ENCODE peak calls at places on chromosomes 13 and 19, in nine cellular contexts. V is PC-3, G is HCT116, T is IMR-90, P is psoas muscle, B is heart right ventricle, X is Peyer's patch, Z is hepatocyte, U is prostate gland. R is an unnamed sample. For H3K27me3, the result is how much of the 10 kb centered on the place peaks cover.

GRCh38 chr13:73340069-73340468 is 281.3 kb downstream of the KLF5 start:
- DNase-seq in X (no peak), T (no peak), B (no peak), U (no peak), Z (no peak), P (no peak), G (no peak), V (peak), R (no peak)

GRCh38 chr19:53112286-53112685 is 9.1 kb upstream of the ZNF160 start:
- DNase-seq in X (no peak), Z (no peak), G (no peak), P (no peak), V (peak), B (no peak), U (no peak), T (peak), R (no peak)

GRCh38 chr13:32737111-32737571 is 150.9 kb downstream of the PDS5B start:
- DNase-seq in P (no peak), X (no peak), G (no peak), B (no peak), T (no peak), V (no peak), U (peak), Z (no peak), R (no peak)

GRCh38 chr13:75774176-75774575 is 138.0 kb downstream of the LMO7 start:
- DNase-seq in X (no peak), G (no peak), T (peak), Z (no peak), P (no peak), V (no peak), U (no peak), B (no peak), R (no peak)

GRCh38 chr19:31214086-31214485 is 135.2 kb downstream of the TSHZ3 start:
- DNase-seq in X (peak), B (peak), U (peak), P (peak), Z (peak), V (peak), G (no peak), T (peak), R (peak)

GRCh38 chr13:99311137-99311536 is 3.9 kb upstream of the GPR183 start:
- DNase-seq in V (no peak), T (peak), P (no peak), G (no peak), X (no peak), Z (no peak), B (no peak), U (no peak), R (no peak)

GRCh38 chr19:18385675-18386542 is at the start of gene GDF15:
- DNase-seq in B (peak), P (peak), Z (peak), U (peak), G (peak), T (peak), V (peak), X (peak), R (peak)

GRCh38 chr19:36040495-36040894 is 7.8 kb upstream of the CLIP3 start:
- DNase-seq in Z (no peak), P (no peak), B (no peak), V (no peak), T (no peak), X (no peak), G (no peak), U (no peak), R (no peak)

GRCh38 chr19:58229255-58229639 is 533 bp downstream of the ZNF544 start:
- DNase-seq in Z (peak), T (peak), V (peak), P (no peak), U (no peak), B (no peak), G (no peak), X (no peak), R (no peak)

GRCh38 chr19:34578751-34579150 is 97.2 kb downstream of the WTIP start:
- DNase-seq in B (no peak), Z (no peak), X (no peak), T (no peak), U (no peak), V (no peak), P (no peak), G (no peak), R (no peak)

GRCh38 chr19:12133069-12133468 is 7.1 kb downstream of the ZNF20 start:
- DNase-seq in V (no peak), X (no peak), Z (no peak), P (no peak), B (no peak), G (no peak), U (no peak), T (no peak), R (no peak)

GRCh38 chr19:44640518-44640917 is 3.2 kb upstream of the PVR start:
- DNase-seq in U (no peak), Z (no peak), V (peak), G (no peak), P (no peak), T (peak), X (no peak), B (no peak), R (no peak)

GRCh38 chr13:54958781-54959180 is 1930.2 kb downstream of the OLFM4 start:
- DNase-seq in T (no peak), V (no peak), Z (no peak), G (no peak), P (no peak), X (no peak), U (no peak), B (no peak), R (no peak)

GRCh38 chr19:1067341-1068103 is 555 bp downstream of the ARHGAP45 start:
- DNase-seq in X (peak), V (no peak), B (no peak), Z (no peak), G (no peak), P (no peak), T (no peak), U (no peak), R (no peak)

GRCh38 chr13:101242720-101243119 is 173.6 kb downstream of the NALCN start:
- DNase-seq in T (peak), X (no peak), Z (no peak), P (no peak), V (no peak), B (no peak), U (no peak), G (no peak), R (no peak)

GRCh38 chr19:49843265-49843664 is 7.7 kb upstream of the PTOV1 start:
- DNase-seq in U (no peak), P (no peak), V (no peak), Z (no peak), B (no peak), G (no peak), X (no peak), T (no peak), R (no peak)

GRCh38 chr19:35488677-35489076 is 1.6 kb downstream of the KRTDAP start:
- DNase-seq in V (no peak), G (no peak), X (no peak), U (no peak), B (no peak), Z (no peak), T (no peak), P (no peak), R (no peak)

GRCh38 chr13:23754506-23754905 is 134.7 kb downstream of the MIPEP start:
- DNase-seq in P (no peak), G (no peak), B (no peak), V (no peak), U (peak), X (no peak), Z (no peak), T (peak), R (no peak)

GRCh38 chr13:114268344-114269280 is 12.8 kb upstream of the UPF3A start:
- DNase-seq in Z (no peak), P (no peak), G (no peak), X (no peak), V (no peak), U (no peak), T (no peak), B (no peak), R (no peak)

GRCh38 chr19:34363094-34363493 is 1.9 kb upstream of the GPI start:
- DNase-seq in Z (no peak), U (no peak), T (no peak), X (no peak), G (no peak), B (no peak), V (no peak), P (no peak), R (no peak)

GRCh38 chr13:44311011-44311481 is 62.6 kb upstream of the SERP2 start:
- DNase-seq in Z (no peak), U (peak), G (no peak), B (no peak), X (no peak), P (no peak), V (peak), T (peak), R (peak)

GRCh38 chr19:47036233-47036651 is 12.2 kb downstream of the TMEM160 start:
- DNase-seq in B (no peak), V (peak), Z (peak), G (no peak), T (no peak), U (no peak), X (peak), P (no peak), R (no peak)

GRCh38 chr19:45496349-45496953 is 396 bp downstream of the RTN2 start:
- DNase-seq in G (no peak), X (peak), U (no peak), T (no peak), V (peak), P (peak), B (peak), Z (peak), R (no peak)

GRCh38 chr13:41401371-41401770 is 56.0 kb upstream of the RGCC start:
- DNase-seq in G (no peak), T (no peak), U (no peak), X (no peak), P (no peak), V (peak), Z (no peak), B (no peak), R (no peak)

GRCh38 chr13:109918179-109918651 is 131.8 kb upstream of the IRS2 start:
- DNase-seq in U (no peak), P (peak), T (peak), Z (peak), V (no peak), B (no peak), G (no peak), X (no peak), R (no peak)

GRCh38 chr19:16978156-16978555 is 48.5 kb downstream of the CPAMD8 start:
- DNase-seq in Z (no peak), G (no peak), T (no peak), X (peak), P (no peak), U (no peak), V (no peak), B (no peak), R (no peak)

GRCh38 chr13:86974251-86974994 is 696.7 kb upstream of the SLITRK5 start:
- DNase-seq in Z (no peak), T (no peak), G (no peak), V (no peak), X (peak), U (no peak), P (no peak), B (no peak), R (no peak)

GRCh38 chr19:16446108-16447014 is 25.4 kb downstream of the EPS15L1 start:
- DNase-seq in Z (no peak), T (peak), U (no peak), X (peak), G (no peak), V (no peak), P (no peak), B (no peak), R (no peak)

GRCh38 chr19:4969292-4969771 is 419 bp downstream of the KDM4B start:
- DNase-seq in B (no peak), P (no peak), U (no peak), V (no peak), G (no peak), X (no peak), T (no peak), Z (no peak), R (no peak)

GRCh38 chr13:99215466-99215865 is 14.8 kb downstream of the UBAC2 start:
- DNase-seq in X (peak), G (no peak), P (no peak), U (no peak), Z (no peak), V (no peak), T (no peak), B (no peak), R (no peak)

GRCh38 chr13:111516712-111517640 is 196.5 kb downstream of the TEX29 start:
- DNase-seq in U (no peak), P (no peak), Z (no peak), G (no peak), B (no peak), X (peak), T (no peak), V (no peak), R (no peak)

GRCh38 chr19:2552859-2553258 is 76.9 kb downstream of the GADD45B start:
- DNase-seq in Z (no peak), V (peak), U (no peak), B (no peak), T (no peak), X (peak), P (no peak), G (no peak), R (no peak)

GRCh38 chr19:1252221-1252817 is 3.9 kb downstream of the MIDN start:
- DNase-seq in P (peak), V (peak), X (peak), U (peak), G (no peak), T (peak), B (peak), Z (peak), R (peak)

GRCh38 chr13:50678464-50679162 is 164.9 kb downstream of the DLEU7 start:
- DNase-seq in G (peak), Z (no peak), B (no peak), P (no peak), U (no peak), V (peak), T (peak), X (no peak), R (no peak)

GRCh38 chr19:6533746-6534418 is 3.1 kb downstream of the TNFSF9 start:
- DNase-seq in B (no peak), Z (no peak), V (no peak), U (no peak), X (no peak), T (no peak), G (no peak), P (no peak), R (no peak)

GRCh38 chr19:6533000-6533328 is 2.1 kb downstream of the TNFSF9 start:
- DNase-seq in P (no peak), Z (no peak), B (no peak), G (no peak), T (no peak), U (no peak), X (no peak), V (no peak), R (no peak)

GRCh38 chr19:6531163-6531955 is 533 bp downstream of the TNFSF9 start:
- DNase-seq in B (no peak), U (no peak), V (no peak), G (no peak), T (no peak), P (no peak), Z (no peak), X (no peak), R (no peak)

GRCh38 chr19:6531956-6532243 is 1.1 kb downstream of the TNFSF9 start:
- DNase-seq in B (no peak), T (no peak), P (no peak), U (no peak), G (no peak), Z (no peak), X (no peak), V (no peak), R (no peak)

DNA sequence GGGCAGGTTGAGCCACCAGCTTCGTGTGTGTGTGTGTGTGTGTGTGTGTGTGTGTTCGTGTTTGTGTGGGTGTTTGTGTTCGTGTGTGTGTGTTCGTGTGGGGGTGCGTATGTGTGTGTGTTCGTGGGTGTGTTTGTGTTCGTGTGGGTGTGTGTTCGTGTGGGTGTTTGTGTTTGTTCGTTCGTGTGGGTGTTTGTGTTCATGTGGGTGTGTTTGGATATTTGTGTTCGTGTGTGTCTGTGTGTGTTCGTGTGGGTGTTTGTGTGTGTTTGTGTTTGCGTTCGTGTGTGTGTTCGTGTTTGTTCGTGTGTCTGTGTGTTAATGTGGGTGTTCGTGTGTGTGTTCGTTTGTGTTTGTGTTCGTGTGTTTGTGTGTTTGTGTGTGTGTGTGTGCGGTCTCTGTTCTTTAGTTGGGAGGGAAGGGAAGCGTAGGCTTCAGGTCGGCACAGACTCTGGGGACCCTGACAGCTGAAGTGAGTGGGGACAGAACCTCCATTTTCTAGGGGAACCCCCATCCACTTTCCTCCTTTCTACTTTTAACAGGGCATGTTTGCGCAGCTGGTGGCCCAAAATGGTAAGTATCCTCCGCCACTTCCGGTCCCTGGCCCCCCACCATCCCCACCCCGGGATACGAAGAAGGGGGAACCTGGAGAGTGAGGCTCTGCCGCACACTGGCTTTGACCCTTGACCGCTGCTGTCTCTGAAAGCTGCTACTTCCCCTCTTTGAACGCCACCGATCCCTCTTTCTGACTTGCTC is 1.6 kb downstream of the TNFSF9 start:
- DNase-seq in B (no peak), U (no peak), T (no peak), V (no peak), G (no peak), X (peak), P (no peak), Z (no peak), R (no peak)
- H3K27me3 ChIP-seq in B (under half), U (under half), T (under half), V (under half), G (under half), X (under half), P (under half), Z (under half), R (under half)

GRCh38 chr13:112873851-112874750 is 94.9 kb upstream of the MCF2L start:
- DNase-seq in B (peak), Z (peak), U (peak), V (peak), P (peak), T (peak), G (peak), X (peak), R (no peak)

GRCh38 chr13:112876305-112877000 is 92.6 kb upstream of the MCF2L start:
- DNase-seq in Z (no peak), G (no peak), P (peak), U (no peak), T (no peak), V (no peak), X (peak), B (no peak), R (no peak)

GRCh38 chr13:112875627-112876026 is 93.4 kb upstream of the MCF2L start:
- DNase-seq in P (peak), T (no peak), Z (no peak), U (no peak), G (no peak), B (no peak), V (no peak), X (peak), R (no peak)

GRCh38 chr13:112877066-112877465 is 91.9 kb upstream of the MCF2L start:
- DNase-seq in Z (no peak), U (no peak), V (no peak), X (peak), P (peak), B (no peak), T (no peak), G (no peak), R (no peak)

DNA sequence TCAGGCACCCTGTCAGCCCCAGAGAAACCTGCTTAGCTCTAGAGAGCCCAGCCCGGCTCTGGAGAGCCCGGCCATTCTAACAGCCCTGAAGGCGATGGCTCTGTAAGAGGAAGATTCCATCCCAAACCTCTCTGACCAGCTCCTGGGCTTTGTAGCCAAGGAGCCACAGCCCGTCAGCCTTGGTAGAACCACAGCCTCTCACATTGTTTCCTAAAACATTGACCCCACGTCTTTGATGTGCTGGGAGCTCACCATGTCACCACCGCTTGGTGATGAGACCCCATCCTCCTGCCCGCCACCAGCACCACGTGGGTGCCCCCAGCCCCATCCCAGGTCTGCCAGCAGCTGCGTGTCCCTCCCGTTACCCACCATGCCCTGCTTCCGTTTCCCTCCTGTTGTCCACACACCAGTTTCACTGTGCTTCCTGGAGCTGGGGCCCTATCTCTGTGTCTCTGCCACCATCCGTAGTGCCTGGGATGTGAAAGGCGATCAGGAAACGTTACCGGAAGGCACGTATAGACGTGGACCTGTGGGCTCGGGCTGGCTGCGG is 94.2 kb upstream of the MCF2L start:
- DNase-seq in Z (no peak), B (no peak), U (no peak), V (no peak), X (peak), T (no peak), G (no peak), P (peak), R (peak)
- TF ChIP-seq CTCF in Z (no peak), B (no peak), U (no peak), V (no peak), X (no peak), T (no peak), G (no peak), P (no peak), R (no peak)

GRCh38 chr19:6862673-6863078 is 24.7 kb upstream of the ADGRE1 start:
- DNase-seq in V (peak), B (peak), Z (peak), U (peak), G (peak), X (peak), P (peak), T (peak), R (peak)
- H3K4me3 ChIP-seq in V (peak), B (peak), Z (no peak), U (no peak), G (peak), X (peak), P (peak), T (no peak), R (peak)

GRCh38 chr13:106529415-106530208 is 5.8 kb downstream of the EFNB2 start:
- DNase-seq in B (no peak), Z (no peak), G (no peak), P (no peak), X (no peak), U (no peak), T (no peak), V (no peak), R (no peak)
- H3K27me3 ChIP-seq in B (under half), Z (under half), G (under half), P (under half), X (under half), U (under half), T (under half), V (under half), R (under half)

R was measured in ascending aorta.